ENCODE peak calls at places on chromosome 4, in eight cellular contexts. One of them, this sample, is unnamed.
A peak's percentile ranks its signal among the peaks of the same experiment; 100 is the strongest.

GRCh38 chr4:75821966-75822365 is 80.3 kb downstream of the PPEF2 start:
- DNase-seq in tibial nerve: no peak
- DNase-seq in cardiac muscle cell: peak; percentile 34
- DNase-seq in brain microvascular endothelial cell: no peak
- DNase-seq in spleen: no peak
- DNase-seq in mesothelial cell of epicardium: no peak
- DNase-seq in colonic mucosa: no peak
- DNase-seq in NB4: no peak
- DNase-seq in this sample: no peak

GRCh38 chr4:4820264-4820663 is 39.2 kb upstream of the MSX1 start:
- DNase-seq in colonic mucosa: no peak
- DNase-seq in mesothelial cell of epicardium: no peak
- DNase-seq in spleen: no peak
- DNase-seq in brain microvascular endothelial cell: no peak
- DNase-seq in NB4: no peak
- DNase-seq in tibial nerve: no peak
- DNase-seq in cardiac muscle cell: no peak
- DNase-seq in this sample: peak; percentile 50

GRCh38 chr4:151730003-151730559 is 30.7 kb downstream of the GATB start:
- DNase-seq in spleen: no peak
- DNase-seq in cardiac muscle cell: no peak
- DNase-seq in mesothelial cell of epicardium: no peak
- DNase-seq in NB4: no peak
- DNase-seq in brain microvascular endothelial cell: no peak
- DNase-seq in colonic mucosa: peak; percentile 74
- DNase-seq in tibial nerve: no peak
- DNase-seq in this sample: peak; percentile 22

GRCh38 chr4:120156115-120156718 is 89.6 kb upstream of the MAD2L1 start:
- DNase-seq in spleen: no peak
- DNase-seq in mesothelial cell of epicardium: no peak
- DNase-seq in NB4: peak; percentile 77
- DNase-seq in colonic mucosa: peak; percentile 32
- DNase-seq in tibial nerve: peak; percentile 31
- DNase-seq in brain microvascular endothelial cell: peak; percentile 38
- DNase-seq in cardiac muscle cell: peak; percentile 86
- DNase-seq in this sample: peak; percentile 36

GRCh38 chr4:16129336-16129735 is 45.5 kb upstream of the PROM1 start:
- DNase-seq in mesothelial cell of epicardium: no peak
- DNase-seq in colonic mucosa: peak; percentile 43
- DNase-seq in spleen: no peak
- DNase-seq in tibial nerve: no peak
- DNase-seq in brain microvascular endothelial cell: no peak
- DNase-seq in NB4: no peak
- DNase-seq in cardiac muscle cell: no peak
- DNase-seq in this sample: no peak

GRCh38 chr4:48445704-48446103 is 37.4 kb upstream of the SLC10A4 start:
- DNase-seq in colonic mucosa: no peak
- DNase-seq in spleen: no peak
- DNase-seq in brain microvascular endothelial cell: no peak
- DNase-seq in tibial nerve: no peak
- DNase-seq in NB4: no peak
- DNase-seq in mesothelial cell of epicardium: no peak
- DNase-seq in cardiac muscle cell: peak; percentile 35
- DNase-seq in this sample: no peak

GRCh38 chr4:98838977-98839618 is 89.8 kb downstream of the EIF4E start:
- DNase-seq in colonic mucosa: no peak
- DNase-seq in NB4: peak; percentile 44
- DNase-seq in cardiac muscle cell: peak; percentile 94
- DNase-seq in spleen: no peak
- DNase-seq in tibial nerve: no peak
- DNase-seq in brain microvascular endothelial cell: peak; percentile 65
- DNase-seq in mesothelial cell of epicardium: no peak
- DNase-seq in this sample: peak; percentile 2

GRCh38 chr4:147714575-147715401 is 17.1 kb upstream of the ARHGAP10 start:
- DNase-seq in mesothelial cell of epicardium: no peak
- DNase-seq in colonic mucosa: no peak
- DNase-seq in tibial nerve: peak; percentile 70
- DNase-seq in cardiac muscle cell: peak; percentile 83
- DNase-seq in spleen: no peak
- DNase-seq in brain microvascular endothelial cell: peak; percentile 85
- DNase-seq in NB4: no peak
- DNase-seq in this sample: no peak

GRCh38 chr4:101756181-101756580 is 34.3 kb upstream of the BANK1 start:
- DNase-seq in colonic mucosa: no peak
- DNase-seq in spleen: no peak
- DNase-seq in brain microvascular endothelial cell: no peak
- DNase-seq in tibial nerve: no peak
- DNase-seq in mesothelial cell of epicardium: no peak
- DNase-seq in NB4: no peak
- DNase-seq in cardiac muscle cell: no peak
- DNase-seq in this sample: no peak

GRCh38 chr4:60743654-60744053 is 456.5 kb upstream of the ADGRL3 start:
- DNase-seq in brain microvascular endothelial cell: no peak
- DNase-seq in colonic mucosa: no peak
- DNase-seq in tibial nerve: no peak
- DNase-seq in spleen: no peak
- DNase-seq in mesothelial cell of epicardium: no peak
- DNase-seq in NB4: no peak
- DNase-seq in cardiac muscle cell: no peak
- DNase-seq in this sample: no peak

GRCh38 chr4:25743971-25744370 is 88.3 kb downstream of the SLC34A2 start:
- DNase-seq in NB4: no peak
- DNase-seq in tibial nerve: no peak
- DNase-seq in colonic mucosa: no peak
- DNase-seq in mesothelial cell of epicardium: no peak
- DNase-seq in spleen: no peak
- DNase-seq in brain microvascular endothelial cell: no peak
- DNase-seq in cardiac muscle cell: no peak
- DNase-seq in this sample: no peak

GRCh38 chr4:146654648-146654975 is 15.9 kb downstream of the POU4F2 start:
- DNase-seq in mesothelial cell of epicardium: no peak
- DNase-seq in cardiac muscle cell: peak; percentile 5
- DNase-seq in tibial nerve: no peak
- DNase-seq in brain microvascular endothelial cell: no peak
- DNase-seq in colonic mucosa: no peak
- DNase-seq in NB4: no peak
- DNase-seq in spleen: no peak
- DNase-seq in this sample: no peak

GRCh38 chr4:146650034-146650433 is 11.3 kb downstream of the POU4F2 start:
- DNase-seq in spleen: no peak
- DNase-seq in cardiac muscle cell: no peak
- DNase-seq in mesothelial cell of epicardium: no peak
- DNase-seq in tibial nerve: no peak
- DNase-seq in NB4: no peak
- DNase-seq in brain microvascular endothelial cell: no peak
- DNase-seq in colonic mucosa: no peak
- DNase-seq in this sample: no peak

GRCh38 chr4:146649232-146649631 is 10.5 kb downstream of the POU4F2 start:
- DNase-seq in brain microvascular endothelial cell: no peak
- DNase-seq in tibial nerve: no peak
- DNase-seq in cardiac muscle cell: no peak
- DNase-seq in mesothelial cell of epicardium: no peak
- DNase-seq in NB4: no peak
- DNase-seq in spleen: no peak
- DNase-seq in colonic mucosa: no peak
- DNase-seq in this sample: no peak

GRCh38 chr4:146654976-146655761 is 16.5 kb downstream of the POU4F2 start:
- DNase-seq in tibial nerve: no peak
- DNase-seq in NB4: no peak
- DNase-seq in spleen: no peak
- DNase-seq in mesothelial cell of epicardium: no peak
- DNase-seq in colonic mucosa: no peak
- DNase-seq in brain microvascular endothelial cell: no peak
- DNase-seq in cardiac muscle cell: peak; percentile 38
- DNase-seq in this sample: peak; percentile 82
- TF ChIP-seq CTCF in tibial nerve: no peak
- TF ChIP-seq CTCF in NB4: no peak
- TF ChIP-seq CTCF in spleen: no peak
- TF ChIP-seq CTCF in mesothelial cell of epicardium: no peak
- TF ChIP-seq CTCF in colonic mucosa: no peak
- TF ChIP-seq CTCF in brain microvascular endothelial cell: no peak
- TF ChIP-seq CTCF in cardiac muscle cell: no peak
- TF ChIP-seq CTCF in this sample: no peak

DNA sequence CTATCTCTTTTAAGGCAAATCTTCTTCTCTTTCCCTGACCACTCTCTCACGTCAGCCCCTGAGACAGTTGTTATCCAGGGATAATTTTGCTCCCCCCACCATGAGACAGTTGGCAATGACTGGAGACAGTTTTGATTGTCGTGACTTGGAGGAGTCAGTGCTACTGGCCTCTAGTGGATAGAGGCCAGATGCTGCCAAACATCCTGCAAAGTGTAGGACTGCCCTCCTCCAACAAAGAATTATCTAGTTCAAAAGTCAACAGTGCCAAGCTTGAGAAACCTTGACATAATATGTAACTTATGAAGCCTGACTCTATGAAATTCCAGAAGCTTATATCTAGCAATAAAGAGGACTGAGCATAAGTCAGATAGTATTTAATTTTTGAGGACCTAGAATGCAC is 502.1 kb upstream of the IGFBP7 start:
- DNase-seq in cardiac muscle cell: no peak
- DNase-seq in spleen: no peak
- DNase-seq in NB4: no peak
- DNase-seq in brain microvascular endothelial cell: no peak
- DNase-seq in tibial nerve: no peak
- DNase-seq in mesothelial cell of epicardium: no peak
- DNase-seq in colonic mucosa: no peak
- DNase-seq in this sample: no peak
- TF ChIP-seq CTCF in cardiac muscle cell: no peak
- TF ChIP-seq CTCF in spleen: no peak
- TF ChIP-seq CTCF in NB4: no peak
- TF ChIP-seq CTCF in brain microvascular endothelial cell: no peak
- TF ChIP-seq CTCF in tibial nerve: no peak
- TF ChIP-seq CTCF in mesothelial cell of epicardium: no peak
- TF ChIP-seq CTCF in colonic mucosa: no peak
- TF ChIP-seq CTCF in this sample: no peak

GRCh38 chr4:13627606-13628301 is at the start of gene BOD1L1:
- DNase-seq in spleen: peak; percentile 97
- DNase-seq in mesothelial cell of epicardium: peak; percentile 51
- DNase-seq in brain microvascular endothelial cell: peak; percentile 84
- DNase-seq in tibial nerve: peak; percentile 84
- DNase-seq in colonic mucosa: peak; percentile 95
- DNase-seq in NB4: peak; percentile 97
- DNase-seq in cardiac muscle cell: peak; percentile 92
- DNase-seq in this sample: peak; percentile 80
- TF ChIP-seq CTCF in spleen: peak; percentile 61
- TF ChIP-seq CTCF in mesothelial cell of epicardium: no peak
- TF ChIP-seq CTCF in brain microvascular endothelial cell: peak; percentile 71
- TF ChIP-seq CTCF in tibial nerve: peak; percentile 57
- TF ChIP-seq CTCF in colonic mucosa: no peak
- TF ChIP-seq CTCF in NB4: peak; percentile 45
- TF ChIP-seq CTCF in cardiac muscle cell: peak; percentile 52
- TF ChIP-seq CTCF in this sample: peak; percentile 20

GRCh38 chr4:7876096-7876993 is 63.3 kb downstream of the AFAP1 start:
- DNase-seq in tibial nerve: no peak
- DNase-seq in NB4: peak; percentile 23
- DNase-seq in mesothelial cell of epicardium: no peak
- DNase-seq in cardiac muscle cell: peak; percentile 63
- DNase-seq in spleen: no peak
- DNase-seq in colonic mucosa: no peak
- DNase-seq in brain microvascular endothelial cell: peak; percentile 70
- DNase-seq in this sample: peak; percentile 20
- TF ChIP-seq CTCF in tibial nerve: no peak
- TF ChIP-seq CTCF in NB4: no peak
- TF ChIP-seq CTCF in mesothelial cell of epicardium: no peak
- TF ChIP-seq CTCF in cardiac muscle cell: peak; percentile 54
- TF ChIP-seq CTCF in spleen: no peak
- TF ChIP-seq CTCF in colonic mucosa: no peak
- TF ChIP-seq CTCF in brain microvascular endothelial cell: peak; percentile 83
- TF ChIP-seq CTCF in this sample: peak; percentile 23

GRCh38 chr4:164701665-164702064 is 52.3 kb upstream of the SMIM31 start:
- DNase-seq in brain microvascular endothelial cell: no peak
- DNase-seq in mesothelial cell of epicardium: no peak
- DNase-seq in cardiac muscle cell: no peak
- DNase-seq in tibial nerve: no peak
- DNase-seq in spleen: no peak
- DNase-seq in colonic mucosa: no peak
- DNase-seq in NB4: no peak
- DNase-seq in this sample: no peak

GRCh38 chr4:164695650-164696049 is 58.3 kb upstream of the SMIM31 start:
- DNase-seq in tibial nerve: no peak
- DNase-seq in cardiac muscle cell: no peak
- DNase-seq in spleen: no peak
- DNase-seq in colonic mucosa: no peak
- DNase-seq in NB4: no peak
- DNase-seq in brain microvascular endothelial cell: no peak
- DNase-seq in mesothelial cell of epicardium: no peak
- DNase-seq in this sample: no peak

GRCh38 chr4:164700471-164700870 is 53.5 kb upstream of the SMIM31 start:
- DNase-seq in NB4: peak; percentile 42
- DNase-seq in cardiac muscle cell: no peak
- DNase-seq in colonic mucosa: peak; percentile 23
- DNase-seq in spleen: peak; percentile 60
- DNase-seq in mesothelial cell of epicardium: no peak
- DNase-seq in tibial nerve: no peak
- DNase-seq in brain microvascular endothelial cell: no peak
- DNase-seq in this sample: peak; percentile 48
- TF ChIP-seq CTCF in NB4: peak; percentile 46
- TF ChIP-seq CTCF in cardiac muscle cell: no peak
- TF ChIP-seq CTCF in colonic mucosa: no peak
- TF ChIP-seq CTCF in spleen: no peak
- TF ChIP-seq CTCF in mesothelial cell of epicardium: peak; percentile 20
- TF ChIP-seq CTCF in tibial nerve: no peak
- TF ChIP-seq CTCF in brain microvascular endothelial cell: peak; percentile 35
- TF ChIP-seq CTCF in this sample: peak; percentile 46